ENCODE peak calls at places on chromosomes 2 and 18, in nine cellular contexts. One of them, this sample, is unnamed. For H3K36me3, the result is how much of the 10 kb centered on the place peaks cover.

GRCh38 chr2:241213036-241213435 is 24.6 kb downstream of the ANO7 start:
- DNase-seq in mammary epithelial cell: no peak
- DNase-seq in PC-9: no peak
- DNase-seq in ovary: no peak
- DNase-seq in naive thymus-derived CD4-positive, alpha-beta T cell: no peak
- DNase-seq in suprapubic skin: no peak
- DNase-seq in fibroblast of lung: no peak
- DNase-seq in psoas muscle: no peak
- DNase-seq in GM06990: no peak
- DNase-seq in this sample: no peak

GRCh38 chr18:32093106-32093511 is 1.4 kb downstream of the RNF138 start:
- DNase-seq in psoas muscle: peak
- DNase-seq in naive thymus-derived CD4-positive, alpha-beta T cell: peak
- DNase-seq in mammary epithelial cell: peak
- DNase-seq in PC-9: no peak
- DNase-seq in ovary: no peak
- DNase-seq in GM06990: peak
- DNase-seq in fibroblast of lung: peak
- DNase-seq in suprapubic skin: peak
- DNase-seq in this sample: peak

GRCh38 chr2:229704231-229704630 is 10.1 kb downstream of the DNER start:
- DNase-seq in ovary: no peak
- DNase-seq in naive thymus-derived CD4-positive, alpha-beta T cell: no peak
- DNase-seq in mammary epithelial cell: no peak
- DNase-seq in GM06990: no peak
- DNase-seq in psoas muscle: no peak
- DNase-seq in fibroblast of lung: no peak
- DNase-seq in suprapubic skin: no peak
- DNase-seq in PC-9: no peak
- DNase-seq in this sample: no peak

GRCh38 chr2:232336956-232337700 is 41.4 kb upstream of the ALPP start:
- DNase-seq in psoas muscle: peak
- DNase-seq in GM06990: no peak
- DNase-seq in PC-9: no peak
- DNase-seq in naive thymus-derived CD4-positive, alpha-beta T cell: no peak
- DNase-seq in ovary: peak
- DNase-seq in suprapubic skin: peak
- DNase-seq in mammary epithelial cell: no peak
- DNase-seq in fibroblast of lung: no peak
- DNase-seq in this sample: no peak

GRCh38 chr2:73071452-73072399 is at the start of gene SFXN5:
- DNase-seq in psoas muscle: peak
- DNase-seq in ovary: peak
- DNase-seq in GM06990: no peak
- DNase-seq in mammary epithelial cell: peak
- DNase-seq in naive thymus-derived CD4-positive, alpha-beta T cell: peak
- DNase-seq in suprapubic skin: peak
- DNase-seq in PC-9: peak
- DNase-seq in fibroblast of lung: peak
- DNase-seq in this sample: peak

GRCh38 chr2:147135401-147135800 is 709.4 kb upstream of the ACVR2A start:
- DNase-seq in naive thymus-derived CD4-positive, alpha-beta T cell: no peak
- DNase-seq in ovary: no peak
- DNase-seq in PC-9: no peak
- DNase-seq in fibroblast of lung: peak
- DNase-seq in mammary epithelial cell: no peak
- DNase-seq in suprapubic skin: no peak
- DNase-seq in psoas muscle: no peak
- DNase-seq in GM06990: no peak
- DNase-seq in this sample: no peak

GRCh38 chr2:238942941-238943715 is 95.2 kb downstream of the TWIST2 start:
- DNase-seq in PC-9: no peak
- DNase-seq in suprapubic skin: peak
- DNase-seq in fibroblast of lung: peak
- DNase-seq in psoas muscle: no peak
- DNase-seq in mammary epithelial cell: no peak
- DNase-seq in ovary: peak
- DNase-seq in GM06990: no peak
- DNase-seq in naive thymus-derived CD4-positive, alpha-beta T cell: no peak
- DNase-seq in this sample: no peak

GRCh38 chr2:40488927-40489677 is 37.2 kb upstream of the SLC8A1 start:
- DNase-seq in mammary epithelial cell: peak
- DNase-seq in GM06990: no peak
- DNase-seq in ovary: no peak
- DNase-seq in fibroblast of lung: peak
- DNase-seq in suprapubic skin: no peak
- DNase-seq in PC-9: no peak
- DNase-seq in psoas muscle: no peak
- DNase-seq in naive thymus-derived CD4-positive, alpha-beta T cell: no peak
- DNase-seq in this sample: no peak

GRCh38 chr2:15775753-15776628 is 164.4 kb upstream of the MYCN start:
- DNase-seq in GM06990: no peak
- DNase-seq in PC-9: no peak
- DNase-seq in naive thymus-derived CD4-positive, alpha-beta T cell: no peak
- DNase-seq in suprapubic skin: no peak
- DNase-seq in mammary epithelial cell: no peak
- DNase-seq in ovary: no peak
- DNase-seq in fibroblast of lung: no peak
- DNase-seq in psoas muscle: no peak
- DNase-seq in this sample: no peak

GRCh38 chr2:151297882-151298281 is 8.4 kb upstream of the NMI start:
- DNase-seq in GM06990: no peak
- DNase-seq in mammary epithelial cell: no peak
- DNase-seq in psoas muscle: no peak
- DNase-seq in naive thymus-derived CD4-positive, alpha-beta T cell: no peak
- DNase-seq in fibroblast of lung: no peak
- DNase-seq in PC-9: no peak
- DNase-seq in ovary: no peak
- DNase-seq in suprapubic skin: no peak
- DNase-seq in this sample: no peak

GRCh38 chr2:12716250-12717190 is at the start of gene TRIB2:
- DNase-seq in suprapubic skin: peak
- DNase-seq in PC-9: peak
- DNase-seq in psoas muscle: peak
- DNase-seq in GM06990: peak
- DNase-seq in fibroblast of lung: peak
- DNase-seq in mammary epithelial cell: peak
- DNase-seq in naive thymus-derived CD4-positive, alpha-beta T cell: peak
- DNase-seq in ovary: peak
- DNase-seq in this sample: peak

GRCh38 chr2:171297951-171298350 is 135.8 kb downstream of the METTL8 start:
- DNase-seq in mammary epithelial cell: peak
- DNase-seq in PC-9: no peak
- DNase-seq in naive thymus-derived CD4-positive, alpha-beta T cell: no peak
- DNase-seq in psoas muscle: no peak
- DNase-seq in fibroblast of lung: peak
- DNase-seq in GM06990: no peak
- DNase-seq in suprapubic skin: no peak
- DNase-seq in ovary: no peak
- DNase-seq in this sample: peak

GRCh38 chr2:181698230-181698629 is 17.9 kb upstream of the NEUROD1 start:
- DNase-seq in fibroblast of lung: no peak
- DNase-seq in ovary: no peak
- DNase-seq in naive thymus-derived CD4-positive, alpha-beta T cell: no peak
- DNase-seq in suprapubic skin: no peak
- DNase-seq in PC-9: no peak
- DNase-seq in GM06990: no peak
- DNase-seq in mammary epithelial cell: no peak
- DNase-seq in psoas muscle: no peak
- DNase-seq in this sample: no peak

GRCh38 chr2:230447036-230447435 is 31.0 kb downstream of the SP100 start:
- DNase-seq in ovary: no peak
- DNase-seq in naive thymus-derived CD4-positive, alpha-beta T cell: no peak
- DNase-seq in psoas muscle: no peak
- DNase-seq in fibroblast of lung: no peak
- DNase-seq in PC-9: no peak
- DNase-seq in mammary epithelial cell: no peak
- DNase-seq in suprapubic skin: no peak
- DNase-seq in GM06990: no peak
- DNase-seq in this sample: no peak

GRCh38 chr2:12379143-12379542 is 337.6 kb upstream of the TRIB2 start:
- DNase-seq in fibroblast of lung: no peak
- DNase-seq in PC-9: no peak
- DNase-seq in suprapubic skin: no peak
- DNase-seq in ovary: no peak
- DNase-seq in naive thymus-derived CD4-positive, alpha-beta T cell: no peak
- DNase-seq in mammary epithelial cell: no peak
- DNase-seq in GM06990: no peak
- DNase-seq in psoas muscle: no peak
- DNase-seq in this sample: no peak

GRCh38 chr2:211133766-211134165 is 577.4 kb downstream of the CPS1 start:
- DNase-seq in naive thymus-derived CD4-positive, alpha-beta T cell: no peak
- DNase-seq in ovary: no peak
- DNase-seq in psoas muscle: no peak
- DNase-seq in fibroblast of lung: no peak
- DNase-seq in suprapubic skin: no peak
- DNase-seq in mammary epithelial cell: peak
- DNase-seq in PC-9: no peak
- DNase-seq in GM06990: no peak
- DNase-seq in this sample: no peak

GRCh38 chr2:135925571-135925970 is 49.3 kb upstream of the MCM6 start:
- DNase-seq in ovary: no peak
- DNase-seq in suprapubic skin: no peak
- DNase-seq in fibroblast of lung: peak
- DNase-seq in psoas muscle: no peak
- DNase-seq in mammary epithelial cell: no peak
- DNase-seq in naive thymus-derived CD4-positive, alpha-beta T cell: no peak
- DNase-seq in GM06990: no peak
- DNase-seq in PC-9: no peak
- DNase-seq in this sample: no peak

DNA sequence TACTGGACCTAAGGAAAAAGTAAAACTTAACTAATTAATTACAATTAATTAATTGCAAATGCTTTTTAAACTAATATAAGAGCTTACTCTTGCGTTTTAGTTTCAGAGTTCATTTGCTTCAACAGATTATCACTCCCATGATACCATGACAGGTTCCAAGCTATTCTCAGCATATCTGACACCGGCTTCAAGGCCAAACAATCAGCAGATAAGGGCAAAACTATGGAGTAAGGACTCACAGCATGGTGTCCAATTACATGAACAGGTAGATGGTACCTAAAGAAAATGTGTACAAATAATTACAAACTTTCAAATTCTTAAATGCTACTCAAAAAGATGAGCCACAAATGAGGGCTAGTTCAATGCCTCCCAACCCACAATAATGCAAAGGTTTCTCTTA is 77.2 kb downstream of the RTTN start:
- DNase-seq in fibroblast of lung: no peak
- DNase-seq in ovary: no peak
- DNase-seq in mammary epithelial cell: no peak
- DNase-seq in suprapubic skin: no peak
- DNase-seq in psoas muscle: no peak
- DNase-seq in PC-9: no peak
- DNase-seq in GM06990: no peak
- DNase-seq in naive thymus-derived CD4-positive, alpha-beta T cell: no peak
- DNase-seq in this sample: no peak
- H3K36me3 ChIP-seq in fibroblast of lung: under half
- H3K36me3 ChIP-seq in ovary: under half
- H3K36me3 ChIP-seq in mammary epithelial cell: under half
- H3K36me3 ChIP-seq in suprapubic skin: under half
- H3K36me3 ChIP-seq in psoas muscle: under half
- H3K36me3 ChIP-seq in PC-9: under half
- H3K36me3 ChIP-seq in GM06990: under half
- H3K36me3 ChIP-seq in naive thymus-derived CD4-positive, alpha-beta T cell: under half
- H3K36me3 ChIP-seq in this sample: under half

DNA sequence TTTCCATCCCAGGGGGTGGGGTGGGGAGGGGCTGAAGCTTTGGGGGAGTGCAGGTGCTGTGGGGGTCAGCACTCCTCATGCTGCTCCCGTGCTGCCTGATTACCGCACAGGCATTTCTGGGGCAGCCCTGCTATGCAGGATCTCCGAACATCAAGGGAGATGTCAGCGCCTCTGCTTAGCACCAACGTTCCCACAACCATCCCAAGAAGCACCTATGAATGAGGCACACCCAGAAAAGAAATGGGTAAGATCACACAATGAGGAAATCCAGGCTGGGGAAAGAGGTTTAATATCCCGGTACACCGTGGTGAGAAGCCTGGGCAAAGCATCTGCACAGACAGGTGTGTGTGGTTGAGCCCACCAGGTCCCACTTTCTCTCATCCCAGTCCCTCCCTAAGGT is 17.5 kb downstream of the GAREM2 start:
- DNase-seq in PC-9: no peak
- DNase-seq in psoas muscle: no peak
- DNase-seq in fibroblast of lung: no peak
- DNase-seq in suprapubic skin: no peak
- DNase-seq in ovary: no peak
- DNase-seq in GM06990: no peak
- DNase-seq in naive thymus-derived CD4-positive, alpha-beta T cell: no peak
- DNase-seq in mammary epithelial cell: no peak
- DNase-seq in this sample: no peak
- H3K36me3 ChIP-seq in PC-9: under half
- H3K36me3 ChIP-seq in psoas muscle: under half
- H3K36me3 ChIP-seq in fibroblast of lung: under half
- H3K36me3 ChIP-seq in suprapubic skin: half or more
- H3K36me3 ChIP-seq in ovary: under half
- H3K36me3 ChIP-seq in GM06990: under half
- H3K36me3 ChIP-seq in naive thymus-derived CD4-positive, alpha-beta T cell: under half
- H3K36me3 ChIP-seq in mammary epithelial cell: under half
- H3K36me3 ChIP-seq in this sample: under half

DNA sequence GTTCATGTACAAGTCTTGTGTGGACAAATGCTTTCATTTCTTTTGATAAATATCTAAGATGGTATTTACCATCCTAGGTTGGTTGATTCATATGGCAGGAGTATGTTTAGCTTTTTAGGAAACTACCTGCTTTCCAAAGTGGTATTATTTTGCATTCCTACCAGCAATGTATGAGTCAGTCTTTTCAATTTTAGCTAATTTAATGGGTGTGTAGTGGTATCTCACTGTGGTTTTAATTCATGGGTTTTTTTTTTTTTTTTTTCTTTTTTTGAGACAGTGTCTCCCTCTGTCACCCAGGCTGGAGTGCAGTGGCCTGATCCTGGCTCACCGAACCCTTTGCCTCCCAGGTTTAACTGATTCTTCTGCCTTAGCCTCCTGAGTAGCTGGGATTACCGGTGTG is 4.2 kb downstream of the ZNF512 start:
- DNase-seq in mammary epithelial cell: peak
- DNase-seq in PC-9: no peak
- DNase-seq in fibroblast of lung: no peak
- DNase-seq in psoas muscle: no peak
- DNase-seq in naive thymus-derived CD4-positive, alpha-beta T cell: no peak
- DNase-seq in GM06990: no peak
- DNase-seq in suprapubic skin: no peak
- DNase-seq in ovary: no peak
- DNase-seq in this sample: no peak
- H3K36me3 ChIP-seq in mammary epithelial cell: under half
- H3K36me3 ChIP-seq in PC-9: under half
- H3K36me3 ChIP-seq in fibroblast of lung: under half
- H3K36me3 ChIP-seq in psoas muscle: under half
- H3K36me3 ChIP-seq in naive thymus-derived CD4-positive, alpha-beta T cell: under half
- H3K36me3 ChIP-seq in GM06990: under half
- H3K36me3 ChIP-seq in suprapubic skin: under half
- H3K36me3 ChIP-seq in ovary: under half
- H3K36me3 ChIP-seq in this sample: under half

DNA sequence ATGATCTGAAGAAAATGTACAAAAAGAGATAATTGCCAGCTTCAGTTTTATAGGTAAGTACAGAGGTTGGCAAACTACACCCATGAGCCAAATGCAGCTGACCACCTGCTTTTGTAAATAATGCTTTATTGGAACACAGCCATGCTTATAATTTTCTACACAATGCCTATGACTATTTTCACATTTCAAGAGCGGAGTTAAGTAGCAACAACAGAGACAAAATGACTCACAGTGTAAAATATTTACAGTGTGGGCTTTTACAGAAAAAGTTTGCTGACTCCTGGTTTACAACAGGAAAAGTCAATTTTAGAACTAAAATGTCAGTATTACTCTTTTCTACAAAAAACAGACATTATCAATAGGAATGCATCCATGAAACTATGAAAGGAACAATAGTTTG is 26.0 kb downstream of the CWC22 start:
- DNase-seq in psoas muscle: no peak
- DNase-seq in mammary epithelial cell: no peak
- DNase-seq in fibroblast of lung: peak
- DNase-seq in suprapubic skin: no peak
- DNase-seq in GM06990: no peak
- DNase-seq in PC-9: no peak
- DNase-seq in naive thymus-derived CD4-positive, alpha-beta T cell: no peak
- DNase-seq in ovary: no peak
- DNase-seq in this sample: peak
- H3K36me3 ChIP-seq in psoas muscle: under half
- H3K36me3 ChIP-seq in mammary epithelial cell: under half
- H3K36me3 ChIP-seq in fibroblast of lung: under half
- H3K36me3 ChIP-seq in suprapubic skin: half or more
- H3K36me3 ChIP-seq in GM06990: under half
- H3K36me3 ChIP-seq in PC-9: half or more
- H3K36me3 ChIP-seq in naive thymus-derived CD4-positive, alpha-beta T cell: under half
- H3K36me3 ChIP-seq in ovary: under half
- H3K36me3 ChIP-seq in this sample: under half